ENCODE peak calls at places on chromosomes 5 and 9, in eight cellular contexts. L is fibroblast of lung, X is HCT116, H is H9, S is neuronal stem cell, J is adipocyte, Y is GM12878, V is endothelial cell of umbilical vein. T is an unnamed sample.

GRCh38 chr9:78314953-78315870 is 18.3 kb downstream of the PSAT1 start:
- DNase-seq in L (peak; percentile 88), X (no peak), H (no peak), S (no peak), J (peak; percentile 53), Y (no peak), V (peak; percentile 50), T (no peak)

GRCh38 chr9:16238730-16239129 is 631.7 kb downstream of the BNC2 start:
- DNase-seq in L (no peak), X (no peak), H (no peak), S (no peak), J (no peak), Y (no peak), V (no peak), T (no peak)

GRCh38 chr9:16485575-16486321 is 384.7 kb downstream of the BNC2 start:
- DNase-seq in L (no peak), X (no peak), H (peak; percentile 76), S (no peak), J (no peak), Y (no peak), V (no peak), T (no peak)

GRCh38 chr9:128245293-128246151 is 30.3 kb downstream of the GOLGA2 start:
- DNase-seq in L (peak; percentile 78), X (no peak), H (peak; percentile 65), S (no peak), J (peak; percentile 70), Y (no peak), V (peak; percentile 61), T (peak; percentile 30)

GRCh38 chr9:84331119-84331791 is 9.3 kb downstream of the SLC28A3 start:
- DNase-seq in L (no peak), X (no peak), H (no peak), S (no peak), J (peak; percentile 45), Y (no peak), V (no peak), T (peak; percentile 58)

GRCh38 chr9:131487621-131488031 is 15.1 kb upstream of the POMT1 start:
- DNase-seq in L (no peak), X (no peak), H (no peak), S (no peak), J (no peak), Y (no peak), V (no peak), T (no peak)

GRCh38 chr5:138775034-138775433 is 21.8 kb downstream of the CTNNA1 start:
- DNase-seq in L (no peak), X (no peak), H (no peak), S (no peak), J (no peak), Y (no peak), V (no peak), T (no peak)

GRCh38 chr9:72856985-72857631 is 95.7 kb downstream of the ALDH1A1 start:
- DNase-seq in L (peak; percentile 46), X (peak; percentile 65), H (no peak), S (peak; percentile 33), J (peak; percentile 88), Y (no peak), V (peak; percentile 74), T (peak; percentile 39)

GRCh38 chr5:121424976-121425375 is 426.7 kb upstream of the FTMT start:
- DNase-seq in L (no peak), X (no peak), H (no peak), S (no peak), J (peak; percentile 58), Y (no peak), V (no peak), T (no peak)

GRCh38 chr5:144048254-144048856 is 122.1 kb downstream of the YIPF5 start:
- DNase-seq in L (peak; percentile 27), X (no peak), H (no peak), S (no peak), J (peak; percentile 24), Y (no peak), V (no peak), T (no peak)

GRCh38 chr5:119269061-119269579 is 86.7 kb upstream of the TNFAIP8 start:
- DNase-seq in L (peak; percentile 42), X (peak; percentile 7), H (peak; percentile 48), S (peak; percentile 33), J (peak; percentile 31), Y (no peak), V (peak; percentile 73), T (peak; percentile 58)

DNA sequence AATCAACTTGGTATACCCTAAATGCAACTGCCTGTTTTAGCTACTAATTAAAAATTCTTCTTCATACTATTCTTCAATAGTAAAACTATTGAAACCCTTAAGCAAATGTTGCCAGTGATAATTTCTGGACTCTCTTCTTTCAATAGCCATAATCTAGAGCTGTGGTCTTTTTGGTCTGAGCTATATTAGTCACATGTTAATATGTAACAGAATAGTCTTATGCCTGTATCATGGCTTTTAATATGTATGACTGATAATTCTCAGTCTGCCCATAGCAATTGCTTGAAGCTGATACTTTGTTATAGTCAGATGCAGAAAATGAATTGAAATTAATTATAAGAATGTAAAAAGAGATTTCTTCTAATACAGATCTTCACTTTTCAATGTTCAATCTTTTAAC is 1871.9 kb upstream of the CDH6 start:
- DNase-seq in L (no peak), X (no peak), H (no peak), S (no peak), J (no peak), Y (no peak), V (no peak), T (no peak)
- H3K9ac ChIP-seq in L (no peak overlapping the region), X (no peak overlapping the region), H (no peak overlapping the region), S (no peak overlapping the region), J (no peak overlapping the region), Y (no peak overlapping the region), V (no peak overlapping the region), T (no peak overlapping the region)

GRCh38 chr9:111482656-111483418 is 1.3 kb downstream of the ECPAS start:
- DNase-seq in L (peak; percentile 68), X (no peak), H (peak; percentile 78), S (peak; percentile 71), J (peak; percentile 88), Y (no peak), V (peak; percentile 50), T (peak; percentile 82)

GRCh38 chr9:111483862-111484563 is at the start of gene ECPAS:
- DNase-seq in L (peak; percentile 83), X (peak; percentile 63), H (peak; percentile 75), S (peak; percentile 60), J (peak; percentile 93), Y (no peak), V (peak; percentile 81), T (peak; percentile 80)

GRCh38 chr9:111481885-111482636 is 2.1 kb downstream of the ECPAS start:
- DNase-seq in L (peak; percentile 12), X (no peak), H (no peak), S (peak; percentile 3), J (peak; percentile 74), Y (no peak), V (no peak), T (peak; percentile 25)

GRCh38 chr9:111484564-111484878 is 338 bp upstream of the ECPAS start:
- DNase-seq in L (no peak), X (no peak), H (no peak), S (no peak), J (no peak), Y (no peak), V (no peak), T (no peak)

DNA sequence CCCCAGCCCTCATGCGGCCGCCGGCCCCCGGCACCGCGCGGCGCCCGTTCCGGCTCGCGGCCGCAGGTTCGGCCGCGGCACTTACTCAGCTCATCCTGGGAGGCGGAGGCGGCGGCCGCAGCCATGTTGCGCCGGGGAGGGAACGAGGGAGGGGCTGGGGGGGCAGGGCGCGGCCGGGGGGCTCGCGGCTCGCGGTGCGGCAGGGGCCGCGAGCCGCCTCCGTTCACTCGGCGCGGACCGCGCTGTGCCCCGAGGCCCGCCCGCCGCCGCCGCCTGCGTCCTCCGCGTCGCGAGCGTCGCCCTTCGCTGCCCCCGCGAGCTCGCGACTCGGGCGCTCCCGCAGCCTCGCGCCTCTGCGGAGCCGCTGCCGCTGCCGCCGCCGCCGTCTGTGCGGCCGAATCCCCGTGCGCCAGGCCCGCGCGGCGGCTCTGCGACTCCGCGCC is 743 bp downstream of the ECPAS start:
- DNase-seq in L (no peak), X (no peak), H (no peak), S (peak; percentile 39), J (no peak), Y (no peak), V (no peak), T (no peak)
- H3K9ac ChIP-seq in L (peak overlapping the region; percentile 84), X (peak overlapping the region; percentile 86), H (no peak overlapping the region), S (peak overlapping the region; percentile 91), J (peak overlapping the region; percentile 98), Y (peak overlapping the region; percentile 94), V (peak overlapping the region; percentile 83), T (peak overlapping the region; percentile 97)

GRCh38 chr5:123164019-123164418 is 75.0 kb downstream of the PRDM6 start:
- DNase-seq in L (no peak), X (no peak), H (no peak), S (no peak), J (no peak), Y (no peak), V (no peak), T (no peak)

GRCh38 chr5:123157797-123158528 is 68.9 kb downstream of the PRDM6 start:
- DNase-seq in L (peak; percentile 82), X (peak; percentile 27), H (no peak), S (no peak), J (peak; percentile 80), Y (no peak), V (peak; percentile 6), T (no peak)

DNA sequence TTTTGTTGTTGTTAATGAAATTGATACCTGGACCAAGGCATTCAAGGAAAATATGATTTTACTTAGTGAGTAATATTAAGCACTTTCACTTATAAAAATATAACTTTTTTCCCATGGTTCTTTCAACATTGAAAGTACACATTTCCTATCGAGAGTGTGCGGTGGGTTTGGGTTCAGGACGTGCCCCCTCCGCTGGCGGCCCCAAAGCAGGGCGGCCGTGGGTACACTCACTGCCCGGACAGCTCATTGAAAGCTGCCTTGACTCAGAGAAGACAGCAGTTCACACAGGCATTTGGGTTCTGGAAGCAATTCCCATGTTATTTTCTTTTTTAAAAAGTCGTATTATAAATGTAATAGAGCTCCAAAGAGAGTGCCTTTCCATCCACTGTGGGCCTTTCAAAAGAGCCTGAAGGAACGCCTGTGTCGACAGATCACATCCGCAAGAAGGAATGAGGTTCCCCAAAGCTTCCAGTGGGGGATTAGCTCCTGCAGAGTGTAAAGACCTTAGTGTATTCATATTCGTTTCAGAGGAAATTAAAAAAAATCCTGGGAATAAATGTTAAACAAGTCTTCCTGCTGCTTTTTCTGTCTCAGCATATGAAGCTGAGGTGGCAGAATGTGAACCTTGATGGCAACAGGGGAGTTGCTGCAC is 74.3 kb downstream of the PRDM6 start:
- DNase-seq in L (no peak), X (no peak), H (no peak), S (no peak), J (no peak), Y (no peak), V (no peak), T (no peak)
- H3K9ac ChIP-seq in L (no peak overlapping the region), X (no peak overlapping the region), H (no peak overlapping the region), S (no peak overlapping the region), J (no peak overlapping the region), Y (no peak overlapping the region), V (no peak overlapping the region), T (no peak overlapping the region)

DNA sequence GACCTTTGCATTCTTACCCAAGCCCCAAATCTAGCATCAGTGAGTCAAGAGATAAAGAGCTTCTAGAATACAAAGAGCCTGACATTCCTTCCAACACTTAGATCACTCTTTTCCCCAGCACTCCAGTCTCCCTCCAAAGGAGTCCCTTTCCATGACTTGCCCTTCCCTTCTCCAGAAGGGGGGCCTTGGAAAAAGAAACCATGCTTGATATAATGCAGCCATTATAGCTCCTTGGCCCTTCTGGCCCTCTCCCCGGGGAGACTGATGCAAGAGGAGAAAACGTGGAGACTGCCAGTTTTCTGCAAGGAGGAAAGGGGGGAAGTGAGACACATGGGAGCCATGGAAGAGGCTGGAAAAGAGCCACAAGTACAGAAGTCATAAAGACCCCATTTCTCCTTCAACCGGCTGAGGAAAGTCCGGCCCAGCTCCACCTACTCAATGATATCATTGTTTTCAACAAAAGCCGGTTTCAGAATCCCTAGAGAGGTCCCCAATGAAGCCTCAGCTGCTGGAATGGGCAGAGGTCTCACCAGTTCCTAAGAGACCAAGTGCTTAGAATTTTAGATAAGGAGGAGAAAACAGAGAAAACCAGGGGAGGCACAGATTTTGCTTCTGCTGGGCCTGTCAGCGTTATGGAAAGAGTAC is 29.0 kb downstream of the ADAM19 start:
- DNase-seq in L (peak; percentile 78), X (no peak), H (no peak), S (no peak), J (no peak), Y (no peak), V (no peak), T (no peak)
- H3K9ac ChIP-seq in L (no peak overlapping the region), X (no peak overlapping the region), H (no peak overlapping the region), S (no peak overlapping the region), J (no peak overlapping the region), Y (no peak overlapping the region), V (no peak overlapping the region), T (no peak overlapping the region)

T was measured in colonic mucosa.